ENCODE peak calls at places on chromosomes 13 and 19, in ten cellular contexts. V is A549, F is astrocyte of the cerebellum, P is tibial artery, E is mesothelial cell of epicardium, D is heart right ventricle, T is Peyer's patch, G is glutamatergic neuron, H is left ventricle myocardium inferior, X is AG04450. A is an unnamed sample.

GRCh38 chr19:47411101-47411500 is 8.2 kb downstream of the MEIS3 start:
- DNase-seq in V (no peak), F (no peak), P (no peak), E (no peak), D (no peak), T (no peak), G (no peak), H (no peak), X (no peak), A (no peak)

GRCh38 chr19:3117746-3118145 is 18.1 kb upstream of the GNA15 start:
- DNase-seq in V (no peak), F (no peak), P (no peak), E (no peak), D (no peak), T (no peak), G (no peak), H (no peak), X (no peak), A (no peak)

GRCh38 chr19:45059258-45059965 is 16.9 kb downstream of the ZNF296 start:
- DNase-seq in V (peak), F (peak), P (peak), E (peak), D (peak), T (peak), G (peak), H (peak), X (peak), A (peak)

GRCh38 chr13:30796132-30796832 is 60.9 kb downstream of the ALOX5AP start:
- DNase-seq in V (peak), F (no peak), P (no peak), E (no peak), D (no peak), T (no peak), G (no peak), H (no peak), X (no peak), A (no peak)

GRCh38 chr19:55383789-55384575 is at the start of gene TMEM238:
- DNase-seq in V (peak), F (no peak), P (no peak), E (peak), D (peak), T (peak), G (peak), H (peak), X (no peak), A (no peak)

GRCh38 chr13:107743100-107743499 is 472.2 kb downstream of the LIG4 start:
- DNase-seq in V (no peak), F (no peak), P (no peak), E (no peak), D (no peak), T (no peak), G (no peak), H (no peak), X (no peak), A (no peak)

GRCh38 chr19:28396259-28396940 is 816.6 kb downstream of the UQCRFS1 start:
- DNase-seq in V (peak), F (no peak), P (no peak), E (no peak), D (no peak), T (no peak), G (no peak), H (no peak), X (no peak), A (no peak)

GRCh38 chr19:10230904-10231623 is at the start of gene S1PR2:
- DNase-seq in V (peak), F (no peak), P (peak), E (peak), D (peak), T (peak), G (peak), H (peak), X (peak), A (no peak)

GRCh38 chr13:100573121-100573520 is 15.5 kb downstream of the GGACT start:
- DNase-seq in V (peak), F (peak), P (peak), E (peak), D (peak), T (peak), G (peak), H (peak), X (peak), A (peak)

GRCh38 chr13:48726711-48727110 is 73.0 kb downstream of the CYSLTR2 start:
- DNase-seq in V (no peak), F (no peak), P (no peak), E (no peak), D (peak), T (no peak), G (no peak), H (no peak), X (no peak), A (no peak)

GRCh38 chr19:17336872-17337674 is at the start of gene GTPBP3:
- DNase-seq in V (peak), F (peak), P (peak), E (peak), D (peak), T (peak), G (peak), H (peak), X (peak), A (peak)

GRCh38 chr19:13726323-13726722 is 38.0 kb upstream of the MRI1 start:
- DNase-seq in V (no peak), F (no peak), P (no peak), E (no peak), D (no peak), T (no peak), G (no peak), H (no peak), X (no peak), A (no peak)

GRCh38 chr13:51873837-51874236 is 12.1 kb downstream of the CCDC70 start:
- DNase-seq in V (no peak), F (no peak), P (no peak), E (no peak), D (no peak), T (no peak), G (no peak), H (no peak), X (no peak), A (no peak)

GRCh38 chr13:25137624-25137892 is 34.5 kb downstream of the AMER2 start:
- DNase-seq in V (no peak), F (no peak), P (no peak), E (no peak), D (no peak), T (no peak), G (no peak), H (no peak), X (no peak), A (no peak)

GRCh38 chr19:34962281-34962944 is 1.6 kb downstream of the ZNF792 start:
- DNase-seq in V (no peak), F (no peak), P (no peak), E (no peak), D (peak), T (no peak), G (no peak), H (no peak), X (no peak), A (no peak)

GRCh38 chr13:112105884-112106283 is 38.9 kb downstream of the SOX1 start:
- DNase-seq in V (no peak), F (no peak), P (no peak), E (no peak), D (no peak), T (no peak), G (peak), H (no peak), X (no peak), A (no peak)

GRCh38 chr13:48146636-48147035 is 51.7 kb upstream of the MED4 start:
- DNase-seq in V (no peak), F (no peak), P (no peak), E (no peak), D (no peak), T (no peak), G (no peak), H (no peak), X (no peak), A (no peak)

GRCh38 chr13:50523307-50523706 is 320.2 kb downstream of the DLEU7 start:
- DNase-seq in V (no peak), F (no peak), P (no peak), E (no peak), D (no peak), T (no peak), G (no peak), H (no peak), X (no peak), A (no peak)

GRCh38 chr19:11203194-11204075 is 6.1 kb upstream of the KANK2 start:
- DNase-seq in V (peak), F (no peak), P (peak), E (peak), D (peak), T (peak), G (peak), H (peak), X (peak), A (no peak)

GRCh38 chr19:14674764-14675163 is at the start of gene ADGRE3:
- DNase-seq in V (no peak), F (no peak), P (no peak), E (no peak), D (no peak), T (no peak), G (no peak), H (no peak), X (no peak), A (no peak)

GRCh38 chr19:13986348-13986904 is 19.7 kb downstream of the RFX1 start:
- DNase-seq in V (no peak), F (no peak), P (peak), E (peak), D (peak), T (peak), G (peak), H (peak), X (peak), A (peak)

GRCh38 chr13:85137516-85137915 is 661.7 kb downstream of the SLITRK6 start:
- DNase-seq in V (no peak), F (no peak), P (no peak), E (no peak), D (no peak), T (no peak), G (no peak), H (no peak), X (no peak), A (no peak)

GRCh38 chr13:76878043-76878442 is 8.2 kb downstream of the KCTD12 start:
- DNase-seq in V (no peak), F (no peak), P (no peak), E (no peak), D (no peak), T (no peak), G (no peak), H (no peak), X (no peak), A (no peak)

DNA sequence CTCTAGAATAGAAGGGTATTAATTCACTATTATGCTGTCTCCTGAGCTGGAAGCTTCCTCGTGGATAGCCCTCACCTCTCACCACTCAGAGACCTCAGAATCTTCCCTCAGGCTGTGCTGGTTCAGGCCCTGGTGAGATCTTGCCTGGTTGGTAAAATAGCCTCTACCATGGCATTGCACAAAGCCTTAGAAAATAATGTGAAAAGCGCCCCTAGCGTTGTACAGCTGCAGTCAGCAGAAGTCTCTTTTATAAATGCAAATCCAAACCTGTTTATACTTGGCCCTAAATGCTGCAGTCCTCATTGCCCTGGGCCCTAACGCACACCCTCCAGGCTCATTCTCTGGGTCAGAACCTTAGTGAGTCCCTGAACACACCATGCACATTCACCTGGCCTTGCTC is 150.9 kb downstream of the KCTD15 start:
- DNase-seq in V (no peak), F (no peak), P (peak), E (no peak), D (no peak), T (no peak), G (no peak), H (no peak), X (no peak), A (no peak)
- TF ChIP-seq CTCF in V (peak), F (no peak), P (no peak), E (no peak), D (no peak), T (no peak), G (no peak), H (no peak), X (peak), A (no peak)

GRCh38 chr19:46065486-46065885 is 24.7 kb upstream of the IGFL4 start:
- DNase-seq in V (peak), F (peak), P (no peak), E (no peak), D (no peak), T (no peak), G (no peak), H (no peak), X (no peak), A (peak)
- TF ChIP-seq CTCF in V (no peak), F (no peak), P (no peak), E (no peak), D (no peak), T (no peak), G (no peak), H (no peak), X (no peak), A (no peak)

DNA sequence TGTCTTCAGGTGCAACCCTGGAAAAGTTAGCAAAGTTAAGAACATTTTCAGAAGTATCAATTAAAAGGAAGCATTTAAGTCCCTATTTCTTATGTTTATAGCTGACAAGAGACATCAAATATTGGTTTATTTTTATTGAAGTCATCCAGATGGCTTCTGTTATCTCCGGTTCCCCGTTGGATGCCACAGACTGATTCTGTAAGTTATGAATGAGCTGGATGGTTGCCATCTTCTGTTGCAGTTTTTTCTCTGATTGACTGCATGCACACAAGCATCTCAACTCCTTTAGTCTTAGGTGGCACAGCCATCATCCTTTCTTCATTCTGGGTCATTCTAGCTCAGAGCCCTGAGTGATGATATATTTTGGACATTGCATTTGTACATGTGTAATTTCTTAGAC is 10.6 kb upstream of the OXGR1 start:
- DNase-seq in V (no peak), F (no peak), P (no peak), E (no peak), D (no peak), T (no peak), G (no peak), H (no peak), X (no peak), A (no peak)
- TF ChIP-seq CTCF in V (no peak), F (no peak), P (no peak), E (no peak), D (no peak), T (no peak), G (no peak), H (no peak), X (no peak), A (no peak)

GRCh38 chr19:6667114-6667627 is 2.8 kb downstream of the TNFSF14 start:
- DNase-seq in V (no peak), F (no peak), P (no peak), E (no peak), D (no peak), T (no peak), G (no peak), H (no peak), X (no peak), A (no peak)
- TF ChIP-seq CTCF in V (no peak), F (no peak), P (no peak), E (no peak), D (no peak), T (no peak), G (no peak), H (no peak), X (no peak), A (no peak)

GRCh38 chr13:22569830-22570229 is 610.9 kb upstream of the SGCG start:
- DNase-seq in V (no peak), F (no peak), P (no peak), E (no peak), D (no peak), T (no peak), G (no peak), H (no peak), X (no peak), A (no peak)
- TF ChIP-seq CTCF in V (no peak), F (no peak), P (no peak), E (no peak), D (peak), T (no peak), G (no peak), H (peak), X (no peak), A (no peak)

GRCh38 chr19:18401580-18402112 is 4.2 kb upstream of the LRRC25 start:
- DNase-seq in V (peak), F (no peak), P (peak), E (no peak), D (peak), T (no peak), G (no peak), H (peak), X (no peak), A (no peak)
- TF ChIP-seq CTCF in V (peak), F (peak), P (no peak), E (no peak), D (peak), T (no peak), G (no peak), H (peak), X (peak), A (peak)

GRCh38 chr19:40907968-40908735 is 26.1 kb upstream of the CYP2A7 start:
- DNase-seq in V (no peak), F (no peak), P (no peak), E (no peak), D (peak), T (no peak), G (peak), H (no peak), X (no peak), A (no peak)

GRCh38 chr19:40906512-40906911 is 24.5 kb upstream of the CYP2A7 start:
- DNase-seq in V (no peak), F (no peak), P (no peak), E (no peak), D (no peak), T (no peak), G (no peak), H (no peak), X (no peak), A (no peak)

DNA sequence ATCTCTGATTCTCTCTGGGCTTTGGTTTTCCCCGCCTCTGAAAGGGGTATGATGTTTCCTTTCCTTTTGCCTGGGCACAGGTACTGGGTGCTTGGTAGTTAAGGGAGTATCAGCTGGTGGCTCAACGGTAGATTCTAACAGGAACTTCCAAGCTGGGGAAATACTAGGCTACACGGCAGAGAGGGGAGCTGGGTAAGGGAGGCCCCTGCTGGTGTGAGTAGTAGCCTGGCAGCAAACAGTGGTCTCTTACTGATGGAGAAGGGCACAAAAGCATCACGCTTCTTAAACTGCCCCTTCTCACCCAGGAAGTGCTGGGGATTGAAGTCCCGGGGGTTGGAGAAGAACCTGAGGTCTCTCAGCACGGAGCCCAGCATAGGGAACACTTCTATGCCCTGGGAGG is 26.9 kb upstream of the CYP2A7 start:
- DNase-seq in V (no peak), F (no peak), P (no peak), E (no peak), D (peak), T (no peak), G (peak), H (no peak), X (no peak), A (no peak)
- TF ChIP-seq CTCF in V (peak), F (peak), P (no peak), E (no peak), D (no peak), T (peak), G (no peak), H (no peak), X (no peak), A (no peak)

GRCh38 chr13:43785681-43786471 is 896 bp downstream of the ENOX1 start:
- DNase-seq in V (peak), F (no peak), P (peak), E (peak), D (peak), T (peak), G (peak), H (peak), X (peak), A (no peak)

GRCh38 chr13:43787998-43788397 is 1.2 kb upstream of the ENOX1 start:
- DNase-seq in V (peak), F (peak), P (no peak), E (no peak), D (no peak), T (no peak), G (peak), H (no peak), X (no peak), A (no peak)

GRCh38 chr13:43786472-43786765 is 353 bp downstream of the ENOX1 start:
- DNase-seq in V (no peak), F (no peak), P (no peak), E (no peak), D (no peak), T (no peak), G (no peak), H (no peak), X (no peak), A (no peak)

GRCh38 chr13:43787518-43787891 is 733 bp upstream of the ENOX1 start:
- DNase-seq in V (no peak), F (no peak), P (no peak), E (no peak), D (no peak), T (no peak), G (no peak), H (no peak), X (no peak), A (no peak)

DNA sequence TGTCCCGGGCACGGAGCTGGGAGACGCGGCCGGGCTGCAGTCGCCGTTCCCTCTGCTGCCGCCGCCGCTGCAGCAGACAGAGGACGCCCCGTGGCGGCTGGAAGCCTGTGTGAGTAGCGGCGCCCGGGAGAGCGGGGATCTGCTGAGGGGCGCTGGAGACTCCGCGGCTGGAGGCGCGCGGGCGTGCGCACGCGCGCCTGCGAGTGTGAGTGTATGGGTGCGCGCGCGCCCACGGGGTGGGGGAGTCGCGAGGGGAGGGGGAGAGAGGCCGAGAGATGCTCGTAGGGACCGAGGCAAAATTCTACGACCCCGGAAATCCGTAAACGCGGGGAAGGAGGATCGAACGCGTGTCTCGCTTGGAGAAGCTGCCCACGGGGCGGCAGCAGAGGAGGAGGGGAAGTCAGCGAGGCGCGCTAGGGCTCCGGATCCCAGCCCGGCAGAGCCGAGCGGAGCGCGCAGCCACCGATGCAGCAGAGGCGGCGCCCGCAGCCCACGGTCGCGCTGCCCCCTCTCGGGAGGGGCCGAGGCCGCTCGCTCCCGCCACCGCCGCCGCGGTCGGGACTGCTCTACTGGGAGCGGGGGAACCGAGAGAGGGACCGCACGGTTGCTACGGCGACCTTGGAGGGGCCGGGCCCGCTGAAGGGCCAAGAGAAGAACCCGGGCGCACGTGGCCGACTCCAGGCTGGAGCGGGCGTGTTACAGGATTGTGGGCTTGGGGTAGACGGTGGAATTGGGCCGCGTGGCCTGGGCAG is at the start of gene ENOX1:
- DNase-seq in V (peak), F (no peak), P (peak), E (peak), D (peak), T (peak), G (peak), H (peak), X (peak), A (no peak)
- TF ChIP-seq CTCF in V (peak), F (no peak), P (no peak), E (no peak), D (peak), T (no peak), G (peak), H (peak), X (peak), A (peak)